ENCODE peak calls at places on chromosome 12, in four cellular contexts. W, S, B and O are unnamed samples.

GRCh38 chr12:81759215-81759991 is at the start of gene PPFIA2:
- DNase-seq in S (peak; percentile 29), B (no peak), W (no peak), O (peak; percentile 40)

GRCh38 chr12:126582231-126582630 is 1517.0 kb downstream of the AACS start:
- DNase-seq in S (no peak), W (no peak), B (no peak), O (peak; percentile 5)

GRCh38 chr12:89393551-89394121 is 41.3 kb upstream of the DUSP6 start:
- DNase-seq in W (no peak), S (no peak), B (no peak), O (no peak)

GRCh38 chr12:121400332-121401139 is 618 bp downstream of the RNF34 start:
- DNase-seq in B (peak; percentile 56), W (peak; percentile 43), S (no peak), O (peak; percentile 28)

GRCh38 chr12:121228919-121229650 is 19.2 kb downstream of the P2RX4 start:
- DNase-seq in W (no peak), S (no peak), B (no peak), O (no peak)

GRCh38 chr12:45612044-45612794 is 117.3 kb upstream of the ARID2 start:
- DNase-seq in S (no peak), B (no peak), W (no peak), O (no peak)

GRCh38 chr12:80513211-80513610 is 69.2 kb downstream of the PTPRQ start:
- DNase-seq in S (no peak), W (no peak), B (no peak), O (no peak)

GRCh38 chr12:76346236-76346635 is 2.0 kb downstream of the BBS10 start:
- DNase-seq in B (no peak), S (no peak), W (no peak), O (no peak)

GRCh38 chr12:107351109-107351508 is 257.8 kb upstream of the CRY1 start:
- DNase-seq in S (no peak), W (no peak), B (no peak), O (no peak)

GRCh38 chr12:104303538-104304151 is at the start of gene EID3:
- DNase-seq in W (no peak), S (no peak), B (no peak), O (no peak)

GRCh38 chr12:92943482-92944250 is 14.6 kb upstream of the EEA1 start:
- DNase-seq in B (no peak), W (peak; percentile 66), S (no peak), O (no peak)

GRCh38 chr12:79454338-79454777 is 236.4 kb downstream of the PAWR start:
- DNase-seq in B (no peak), S (no peak), W (peak; percentile 26), O (no peak)

GRCh38 chr12:83123039-83123438 is 436.3 kb downstream of the TMTC2 start:
- DNase-seq in B (no peak), S (no peak), W (no peak), O (no peak)

GRCh38 chr12:10753066-10753465 is 29.9 kb upstream of the YBX3 start:
- DNase-seq in S (no peak), B (no peak), W (no peak), O (no peak)

GRCh38 chr12:14716848-14717444 is 20.5 kb upstream of the GUCY2C start:
- DNase-seq in S (no peak), B (no peak), W (peak; percentile 52), O (peak; percentile 88)

GRCh38 chr12:106865685-106866084 is 90.0 kb upstream of the TMEM263 start:
- DNase-seq in B (no peak), S (no peak), W (no peak), O (peak; percentile 48)

GRCh38 chr12:53995311-53996187 is 4.4 kb upstream of the HOXC9 start:
- DNase-seq in S (no peak), W (no peak), B (no peak), O (no peak)

GRCh38 chr12:121741743-121742142 is 29.2 kb downstream of the TMEM120B start:
- DNase-seq in W (no peak), S (no peak), B (no peak), O (no peak)

GRCh38 chr12:9798008-9798619 is 29.2 kb upstream of the KLRF1 start:
- DNase-seq in S (peak; percentile 43), W (peak; percentile 41), B (peak; percentile 85), O (peak; percentile 97)

GRCh38 chr12:69639400-69640016 is 28.8 kb upstream of the LRRC10 start:
- DNase-seq in B (peak; percentile 15), W (peak; percentile 52), S (peak; percentile 36), O (peak; percentile 64)
- TF ChIP-seq SUZ12 in B (no peak), W (no peak), S (no peak), O (no peak)

DNA sequence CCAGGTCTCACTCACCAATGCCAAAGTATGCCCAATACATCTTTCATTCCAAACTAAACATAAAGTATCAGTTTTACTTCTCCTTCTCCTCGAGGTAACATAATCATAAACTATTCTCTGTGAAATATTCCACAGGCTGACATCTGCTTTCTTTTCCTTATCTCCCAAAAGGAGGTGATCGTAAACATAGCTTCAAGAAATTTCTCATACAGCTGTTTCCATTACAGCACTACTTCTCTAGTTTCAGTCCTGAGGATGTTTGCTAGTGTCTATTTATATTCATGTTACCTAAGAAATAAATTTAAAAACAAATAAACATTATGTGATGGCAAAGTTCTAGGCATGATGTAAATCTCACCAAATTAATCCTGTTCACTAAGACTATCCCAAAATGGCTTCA is 90.1 kb upstream of the CPSF6 start:
- DNase-seq in S (no peak), B (no peak), W (no peak), O (no peak)
- H3K4me1 ChIP-seq in S (no peaks in the 10 kb centered on the region), B (no peaks in the 10 kb centered on the region), W (peaks cover 20% of the 10 kb centered on the region), O (no peaks in the 10 kb centered on the region)

GRCh38 chr12:31390991-31391390 is 65.0 kb upstream of the SINHCAF start:
- DNase-seq in W (no peak), B (no peak), S (no peak), O (no peak)

GRCh38 chr12:31388713-31389112 is 62.8 kb upstream of the SINHCAF start:
- DNase-seq in W (no peak), B (no peak), S (no peak), O (no peak)

GRCh38 chr12:31387011-31387410 is 61.1 kb upstream of the SINHCAF start:
- DNase-seq in B (no peak), W (no peak), S (no peak), O (peak; percentile 91)

GRCh38 chr12:31387466-31387865 is 61.5 kb upstream of the SINHCAF start:
- DNase-seq in W (no peak), B (no peak), S (no peak), O (no peak)

DNA sequence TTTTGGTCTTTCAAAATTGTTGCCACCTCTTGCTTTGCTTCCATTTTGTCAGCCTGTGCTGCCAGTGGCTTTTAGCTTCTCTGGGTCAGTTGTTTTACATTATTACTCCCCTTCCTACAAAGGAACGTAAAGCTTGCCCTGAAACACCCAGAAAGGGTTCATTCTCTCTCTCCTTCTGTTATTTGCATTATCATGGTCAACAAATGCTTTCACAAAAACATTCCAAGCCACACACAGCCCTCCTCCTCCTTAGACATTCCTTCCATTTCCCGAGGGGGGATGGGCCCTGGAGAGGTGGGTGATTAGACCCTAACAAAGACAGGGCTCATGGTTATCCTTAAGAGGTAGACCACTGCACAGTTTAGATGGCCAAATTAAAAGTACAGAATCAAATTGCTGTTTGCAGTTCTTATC is 60.4 kb upstream of the SINHCAF start:
- DNase-seq in S (peak; percentile 84), B (no peak), W (no peak), O (peak; percentile 100)
- TF ChIP-seq SUZ12 in S (no peak), B (no peak), W (no peak), O (no peak)

GRCh38 chr12:110280784-110281548 is at the start of gene ATP2A2:
- DNase-seq in B (peak; percentile 30), W (peak; percentile 73), S (no peak), O (peak; percentile 77)

GRCh38 chr12:110282343-110282860 is 1.4 kb downstream of the ATP2A2 start:
- DNase-seq in B (no peak), W (no peak), S (no peak), O (no peak)

GRCh38 chr12:110281549-110282342 is 699 bp downstream of the ATP2A2 start:
- DNase-seq in S (no peak), B (no peak), W (no peak), O (no peak)

GRCh38 chr12:110284597-110284996 is 3.5 kb downstream of the ATP2A2 start:
- DNase-seq in W (no peak), B (no peak), S (no peak), O (no peak)

GRCh38 chr12:110282956-110283817 is 2.1 kb downstream of the ATP2A2 start:
- DNase-seq in W (no peak), B (no peak), S (no peak), O (no peak)
- H3K4me1 ChIP-seq in W (peaks cover 80% of the 10 kb centered on the region), B (no peaks in the 10 kb centered on the region), S (peaks cover 5% of the 10 kb centered on the region), O (peaks cover 2% of the 10 kb centered on the region)

DNA sequence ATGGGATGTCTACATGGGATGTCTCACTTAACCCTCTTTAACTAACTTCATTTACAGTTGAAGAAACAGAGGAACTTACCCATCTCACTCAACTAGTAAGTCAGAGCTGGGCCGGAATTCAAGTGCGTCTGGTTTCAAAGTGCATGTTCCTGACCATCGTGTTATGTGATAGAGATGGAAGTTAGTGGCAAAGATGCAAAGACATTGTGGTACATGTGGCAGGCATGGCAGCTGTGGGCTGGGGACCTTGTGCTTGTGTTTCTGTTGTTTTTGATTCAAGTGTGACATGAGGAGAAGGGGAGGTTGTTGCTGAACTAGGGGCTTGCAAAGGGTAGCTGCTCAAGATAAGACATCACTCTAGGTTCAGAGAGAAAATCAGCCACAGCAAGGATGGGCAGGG is 2.3 kb upstream of the KRT74 start:
- DNase-seq in W (no peak), S (no peak), B (no peak), O (no peak)
- TF ChIP-seq SUZ12 in W (no peak), S (no peak), B (no peak), O (no peak)

GRCh38 chr12:111412830-111413441 is 7.2 kb downstream of the SH2B3 start:
- DNase-seq in S (no peak), B (no peak), W (no peak), O (no peak)
- H3K4me1 ChIP-seq in S (peaks cover 27% of the 10 kb centered on the region), B (peaks cover 48% of the 10 kb centered on the region), W (peaks cover 14% of the 10 kb centered on the region), O (peaks cover 46% of the 10 kb centered on the region)

DNA sequence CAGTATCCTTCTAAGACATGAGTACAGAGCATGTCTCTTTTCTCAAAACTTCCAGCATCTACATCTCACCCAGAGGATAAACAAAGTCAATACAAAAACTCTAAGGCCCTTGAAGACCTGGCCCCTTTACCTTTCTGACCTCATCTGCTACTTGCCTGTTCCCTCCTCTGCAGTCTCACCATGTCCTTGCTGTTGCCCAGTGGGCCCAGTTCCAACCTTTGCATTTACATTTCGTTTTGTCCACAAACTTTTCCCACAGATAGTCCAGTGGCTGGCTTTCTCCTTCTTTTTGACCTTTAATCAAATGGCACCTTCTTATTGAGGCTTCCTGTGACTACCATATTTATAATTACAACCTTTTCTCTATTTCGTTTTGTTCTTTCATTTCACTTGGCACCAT is 1.6 kb downstream of the IRAK4 start:
- DNase-seq in B (no peak), W (no peak), S (no peak), O (no peak)
- TF ChIP-seq SUZ12 in B (no peak), W (no peak), S (no peak), O (no peak)

GRCh38 chr12:31633464-31633863 is 26.0 kb upstream of the ETFBKMT start:
- DNase-seq in S (no peak), W (no peak), B (no peak), O (no peak)
- H3K4me1 ChIP-seq in S (no peaks in the 10 kb centered on the region), W (peaks cover 13% of the 10 kb centered on the region), B (peaks cover 17% of the 10 kb centered on the region), O (peaks cover 6% of the 10 kb centered on the region)